ENCODE peak calls at places on chromosomes 13 and 19, in nine cellular contexts. M is mucosa of descending colon; K is cardiac muscle cell; H is IMR-90; O is ovary; E is omental fat pad; W is CD4-positive, alpha-beta T cell; X is HFFc6; G is brain microvascular endothelial cell. Q is an unnamed sample.

GRCh38 chr13:27016871-27017270 is 154.7 kb downstream of the USP12 start:
- DNase-seq in M (no peak), K (no peak), H (no peak), O (no peak), E (no peak), W (no peak), X (no peak), G (no peak), Q (no peak)

GRCh38 chr19:51824603-51825002 is 29.6 kb downstream of the FPR3 start:
- DNase-seq in M (no peak), K (no peak), H (no peak), O (no peak), E (no peak), W (no peak), X (no peak), G (no peak), Q (no peak)

GRCh38 chr13:114113961-114114360 is 18.5 kb downstream of the RASA3 start:
- DNase-seq in M (peak), K (no peak), H (no peak), O (peak), E (no peak), W (no peak), X (no peak), G (no peak), Q (peak)

GRCh38 chr13:20351279-20352022 is 119.3 kb upstream of the GJB6 start:
- DNase-seq in M (no peak), K (peak), H (peak), O (no peak), E (no peak), W (no peak), X (peak), G (peak), Q (no peak)

GRCh38 chr19:54281008-54281728 is at the start of gene LILRB2:
- DNase-seq in M (no peak), K (no peak), H (no peak), O (no peak), E (no peak), W (no peak), X (no peak), G (no peak), Q (no peak)

GRCh38 chr19:51166846-51167490 is 24.9 kb downstream of the SIGLEC7 start:
- DNase-seq in M (no peak), K (no peak), H (no peak), O (no peak), E (no peak), W (no peak), X (no peak), G (no peak), Q (peak)

GRCh38 chr13:20383058-20383457 is 142.6 kb downstream of the CRYL1 start:
- DNase-seq in M (no peak), K (no peak), H (no peak), O (no peak), E (no peak), W (no peak), X (no peak), G (no peak), Q (no peak)

GRCh38 chr19:43634068-43634467 is 5.6 kb downstream of the CADM4 start:
- DNase-seq in M (no peak), K (no peak), H (no peak), O (no peak), E (no peak), W (no peak), X (no peak), G (no peak), Q (no peak)

GRCh38 chr13:112713517-112714253 is 23.8 kb downstream of the ATP11A start:
- DNase-seq in M (no peak), K (peak), H (no peak), O (peak), E (no peak), W (no peak), X (no peak), G (no peak), Q (no peak)

GRCh38 chr19:49861541-49862410 is 5.6 kb downstream of the PNKP start:
- DNase-seq in M (no peak), K (no peak), H (no peak), O (peak), E (no peak), W (no peak), X (no peak), G (no peak), Q (no peak)

GRCh38 chr13:79589605-79590511 is 108.9 kb downstream of the NDFIP2 start:
- DNase-seq in M (no peak), K (peak), H (no peak), O (no peak), E (no peak), W (no peak), X (no peak), G (no peak), Q (no peak)

GRCh38 chr19:30932854-30933253 is 416.4 kb downstream of the TSHZ3 start:
- DNase-seq in M (no peak), K (no peak), H (no peak), O (no peak), E (no peak), W (no peak), X (no peak), G (no peak), Q (no peak)

GRCh38 chr19:18101268-18101667 is 3.7 kb downstream of the MAST3 start:
- DNase-seq in M (no peak), K (no peak), H (no peak), O (no peak), E (no peak), W (no peak), X (no peak), G (no peak), Q (no peak)

DNA sequence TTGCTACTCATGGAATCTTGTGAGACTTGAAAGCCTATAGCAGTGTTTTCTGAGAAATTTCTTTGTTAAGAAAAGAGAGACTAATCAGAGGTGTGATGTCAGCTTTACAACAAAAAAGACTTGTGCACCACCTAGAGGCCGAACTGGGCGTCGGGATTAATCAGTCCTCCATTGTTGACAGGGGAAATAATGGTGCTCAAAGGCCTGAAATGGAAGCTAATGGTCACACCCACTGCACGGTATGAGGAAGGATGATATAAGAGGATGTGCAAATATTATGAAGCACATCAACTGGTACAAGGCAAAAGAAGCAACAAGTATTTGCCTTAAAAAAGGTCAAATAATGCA is 480.2 kb upstream of the MIR17HG start:
- DNase-seq in M (no peak), K (peak), H (peak), O (peak), E (peak), W (no peak), X (peak), G (peak), Q (no peak)
- TF ChIP-seq CTCF in M (no peak), K (peak), H (peak), O (no peak), E (no peak), W (no peak), X (peak), G (peak), Q (no peak)

GRCh38 chr13:101211261-101211660 is 205.0 kb downstream of the NALCN start:
- DNase-seq in M (no peak), K (peak), H (peak), O (no peak), E (no peak), W (no peak), X (peak), G (no peak), Q (no peak)

GRCh38 chr13:101204270-101205011 is 211.9 kb downstream of the NALCN start:
- DNase-seq in M (no peak), K (no peak), H (peak), O (no peak), E (no peak), W (no peak), X (no peak), G (no peak), Q (no peak)

GRCh38 chr13:101210774-101211173 is 205.5 kb downstream of the NALCN start:
- DNase-seq in M (no peak), K (no peak), H (no peak), O (no peak), E (no peak), W (no peak), X (no peak), G (no peak), Q (no peak)

GRCh38 chr13:101205408-101205807 is 210.9 kb downstream of the NALCN start:
- DNase-seq in M (no peak), K (no peak), H (no peak), O (no peak), E (no peak), W (no peak), X (no peak), G (no peak), Q (no peak)

GRCh38 chr13:101209206-101209893 is 207.0 kb downstream of the NALCN start:
- DNase-seq in M (no peak), K (no peak), H (no peak), O (no peak), E (no peak), W (no peak), X (no peak), G (no peak), Q (no peak)
- TF ChIP-seq CTCF in M (no peak), K (no peak), H (no peak), O (no peak), E (no peak), W (no peak), X (no peak), G (no peak), Q (no peak)

DNA sequence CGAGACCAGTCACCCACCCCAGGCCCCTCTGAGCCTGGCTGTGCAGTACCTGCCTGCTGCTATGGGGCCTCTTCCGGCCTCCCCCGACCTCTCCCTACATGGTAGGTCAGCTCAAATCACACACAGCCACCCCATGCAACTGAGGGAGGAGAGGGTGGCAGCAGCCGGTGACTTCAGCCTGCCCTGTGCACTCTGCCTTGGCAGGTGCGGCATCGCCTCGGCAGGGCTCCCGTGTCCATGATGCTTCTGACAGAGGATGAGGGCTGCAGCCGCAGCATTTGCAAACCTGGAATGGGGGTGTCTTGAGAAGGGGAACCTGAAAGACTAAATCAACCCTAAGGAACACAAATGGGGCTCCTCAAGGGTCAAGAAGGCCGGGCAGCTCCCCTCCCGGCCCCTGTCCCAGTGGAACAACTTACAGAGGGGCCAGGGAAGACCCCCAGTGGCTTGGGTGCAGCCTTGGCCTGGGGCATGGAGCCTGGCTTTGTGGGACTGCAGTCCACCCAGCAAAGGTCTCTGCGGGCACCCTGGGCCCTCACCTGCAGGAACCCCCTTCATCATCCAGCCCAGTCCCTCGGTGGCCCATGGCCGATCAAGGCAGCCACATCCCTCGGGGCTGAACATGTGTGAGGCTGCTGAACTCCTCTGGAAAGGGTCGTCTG is 6.7 kb downstream of the TEX29 start:
- DNase-seq in M (no peak), K (no peak), H (no peak), O (no peak), E (no peak), W (no peak), X (no peak), G (no peak), Q (no peak)
- TF ChIP-seq CTCF in M (no peak), K (no peak), H (no peak), O (no peak), E (no peak), W (no peak), X (no peak), G (no peak), Q (no peak)

DNA sequence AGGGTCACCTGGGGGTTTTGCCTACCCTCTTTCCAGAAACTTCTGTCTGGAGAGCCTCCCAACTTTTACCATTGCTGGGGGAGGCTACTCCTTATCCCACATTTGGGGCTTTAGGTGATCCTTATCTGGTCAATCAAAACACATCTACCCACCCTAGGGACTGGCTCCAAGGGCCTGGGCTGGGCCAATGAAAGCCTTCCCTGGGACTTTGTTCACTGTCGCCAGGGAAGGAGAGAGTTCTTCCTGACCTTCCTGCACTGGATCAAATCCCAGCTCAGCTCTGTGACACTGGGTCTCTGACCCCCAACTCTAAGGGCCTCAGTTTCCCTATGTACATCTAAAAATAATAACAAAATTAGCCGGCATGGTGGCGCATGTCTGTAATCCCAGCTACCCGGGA is 11.1 kb downstream of the DOCK6 start:
- DNase-seq in M (no peak), K (no peak), H (no peak), O (no peak), E (no peak), W (no peak), X (no peak), G (no peak), Q (no peak)
- TF ChIP-seq CTCF in M (no peak), K (no peak), H (no peak), O (no peak), E (no peak), W (no peak), X (no peak), G (no peak), Q (no peak)

GRCh38 chr13:98539655-98540054 is 37.3 kb downstream of the STK24 start:
- DNase-seq in M (no peak), K (no peak), H (no peak), O (no peak), E (no peak), W (no peak), X (peak), G (no peak), Q (no peak)
- TF ChIP-seq CTCF in M (no peak), K (no peak), H (no peak), O (no peak), E (no peak), W (no peak), X (no peak), G (no peak), Q (no peak)

DNA sequence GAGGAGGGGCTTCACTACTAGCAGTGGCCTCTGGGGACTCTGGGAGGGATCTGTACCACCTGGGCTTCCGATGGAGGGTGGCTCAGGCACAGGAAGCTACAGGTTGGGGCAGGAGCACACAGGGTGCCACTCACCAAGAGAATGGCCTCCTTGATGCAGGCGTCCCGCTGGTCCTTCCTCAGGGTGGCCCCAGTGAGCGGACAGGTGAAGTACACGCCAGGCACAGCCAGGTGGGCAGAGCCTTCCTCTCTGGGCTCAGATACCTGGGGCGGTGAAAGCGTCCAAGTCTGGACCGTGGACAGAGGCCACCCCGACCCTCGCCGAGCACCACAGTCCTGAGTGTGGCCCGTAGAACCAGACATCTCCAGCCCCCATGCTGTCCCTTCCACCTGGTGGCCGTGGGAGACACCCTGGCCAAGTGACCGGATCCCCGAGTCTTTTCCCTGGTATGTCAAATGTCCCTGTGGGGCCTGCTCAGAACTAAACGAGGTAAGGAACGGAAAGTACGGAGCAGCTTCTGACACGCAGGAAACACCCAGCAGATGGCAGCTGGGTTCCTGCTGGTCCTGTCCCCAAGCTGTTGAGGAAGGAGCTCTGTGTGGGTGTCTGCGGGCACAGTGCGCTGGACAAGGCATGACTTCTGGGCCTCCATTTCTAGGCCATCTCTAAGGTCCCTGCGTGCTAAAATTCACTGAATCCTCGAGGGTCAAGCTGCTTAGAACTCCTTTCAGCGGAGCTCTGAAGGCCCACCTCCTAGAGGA is 5.2 kb downstream of the UBXN6 start:
- DNase-seq in M (no peak), K (no peak), H (no peak), O (no peak), E (no peak), W (no peak), X (no peak), G (no peak), Q (no peak)
- TF ChIP-seq CTCF in M (no peak), K (no peak), H (no peak), O (no peak), E (no peak), W (no peak), X (no peak), G (no peak), Q (no peak)

GRCh38 chr19:15891434-15891833 is 6.4 kb downstream of the CYP4F2 start:
- DNase-seq in M (no peak), K (no peak), H (no peak), O (no peak), E (no peak), W (no peak), X (no peak), G (no peak), Q (no peak)
- TF ChIP-seq CTCF in M (no peak), K (no peak), H (no peak), O (no peak), E (no peak), W (no peak), X (no peak), G (no peak), Q (no peak)

DNA sequence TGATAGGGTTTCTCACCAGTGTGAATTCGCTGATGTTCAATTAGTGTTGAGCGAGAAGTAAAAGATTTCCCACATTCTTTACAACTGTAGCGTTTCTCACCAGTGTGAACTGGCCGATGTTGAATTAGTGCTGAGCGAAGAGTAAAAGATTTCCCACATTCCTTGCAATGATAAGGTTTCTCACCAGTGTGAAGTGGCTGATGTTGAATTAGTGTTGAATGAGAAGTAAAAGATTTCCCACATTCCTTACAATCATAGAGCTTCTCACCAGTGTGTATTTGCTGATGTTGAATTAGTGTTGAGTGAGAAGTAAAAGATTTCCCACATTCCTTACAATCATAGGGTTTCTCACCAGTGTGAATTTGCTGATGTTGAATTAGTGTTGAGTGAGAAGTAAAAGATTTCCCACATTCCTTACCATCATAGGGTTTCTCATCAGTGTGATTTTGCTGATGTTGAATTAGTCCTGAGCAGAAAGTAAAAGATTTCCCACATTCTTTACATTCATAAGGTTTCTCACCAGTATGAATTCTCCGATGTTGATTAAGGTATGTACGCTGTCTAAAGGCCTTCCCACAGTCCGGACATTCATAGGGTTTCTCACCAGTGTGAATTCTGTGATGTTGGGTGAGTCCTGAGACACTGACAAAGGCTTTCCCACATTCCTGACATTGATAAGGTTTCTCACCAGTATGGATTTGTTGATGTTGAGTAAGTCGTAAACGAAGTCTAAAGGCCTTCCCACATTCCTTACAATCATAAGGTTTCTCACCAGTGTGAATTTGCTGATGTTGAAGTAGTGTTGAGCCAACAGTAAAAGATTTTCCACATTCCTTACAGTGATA is 24.0 kb downstream of the ZNF850 start:
- DNase-seq in M (no peak), K (no peak), H (no peak), O (no peak), E (no peak), W (no peak), X (no peak), G (no peak), Q (no peak)
- TF ChIP-seq CTCF in M (no peak), K (no peak), H (no peak), O (no peak), E (no peak), W (no peak), X (no peak), G (no peak), Q (no peak)

DNA sequence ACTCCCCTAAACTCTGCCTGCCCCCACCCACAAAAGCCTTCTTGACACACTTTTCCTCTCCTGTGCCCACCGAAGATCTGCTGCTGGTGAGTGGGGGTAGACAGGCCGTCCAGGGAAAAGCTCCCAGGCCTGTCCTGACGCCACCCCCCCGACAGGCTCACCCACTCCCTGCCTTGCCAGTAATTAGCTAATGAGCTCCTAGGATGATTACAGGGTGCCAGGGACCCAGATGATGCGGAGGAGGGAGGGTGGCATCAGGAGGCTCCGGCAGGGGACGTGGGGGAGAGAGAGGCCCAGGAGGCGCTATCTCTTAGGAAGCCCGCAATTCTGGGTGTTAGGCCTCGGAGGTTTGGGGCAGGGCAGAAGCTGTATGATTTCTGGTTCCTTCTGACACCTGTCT is 27.0 kb downstream of the MARK4 start:
- DNase-seq in M (no peak), K (no peak), H (no peak), O (no peak), E (no peak), W (no peak), X (no peak), G (no peak), Q (no peak)
- TF ChIP-seq CTCF in M (no peak), K (no peak), H (no peak), O (no peak), E (no peak), W (no peak), X (no peak), G (no peak), Q (no peak)

Q was measured in natural killer cell.